ENCODE peak calls at places on chromosomes 6 and 20, in five cellular contexts. U, X, C, Y and H are unnamed samples.

GRCh38 chr6:11598687-11599086 is 61.1 kb downstream of the TMEM170B start:
- DNase-seq in Y (no peak), X (no peak), C (no peak), U (no peak), H (no peak)

GRCh38 chr20:47529840-47530239 is 28.2 kb downstream of the NCOA3 start:
- DNase-seq in U (no peak), X (no peak), Y (no peak), C (no peak), H (no peak)

GRCh38 chr6:3744211-3744900 is 7.2 kb downstream of the PXDC1 start:
- DNase-seq in X (no peak), U (no peak), C (no peak), Y (no peak), H (no peak)

GRCh38 chr20:22526512-22527012 is 57.8 kb downstream of the FOXA2 start:
- DNase-seq in U (no peak), X (no peak), C (no peak), Y (no peak), H (no peak)

GRCh38 chr6:92684386-92684785 is 735.0 kb downstream of the EPHA7 start:
- DNase-seq in X (no peak), C (no peak), U (no peak), Y (no peak), H (no peak)

GRCh38 chr6:162541019-162541601 is 186.5 kb downstream of the PRKN start:
- DNase-seq in C (no peak), X (no peak), U (no peak), Y (no peak), H (no peak)

GRCh38 chr6:26276841-26277648 is 88.0 kb upstream of the BTN3A2 start:
- DNase-seq in C (no peak), X (no peak), U (no peak), Y (no peak), H (no peak)

GRCh38 chr6:30006170-30007131 is 54.6 kb upstream of the POLR1H start:
- DNase-seq in X (no peak), Y (no peak), C (no peak), U (peak; percentile 30), H (no peak)

GRCh38 chr20:14434379-14435136 is 97.1 kb upstream of the FLRT3 start:
- DNase-seq in Y (no peak), U (no peak), C (no peak), X (peak; percentile 16), H (no peak)

GRCh38 chr6:22095886-22096285 is 200.9 kb downstream of the PRL start:
- DNase-seq in X (no peak), U (no peak), Y (no peak), C (no peak), H (no peak)

GRCh38 chr20:48893374-48893773 is 28.1 kb upstream of the ARFGEF2 start:
- DNase-seq in Y (no peak), X (no peak), C (no peak), U (no peak), H (no peak)